ENCODE peak calls at places on chromosomes 4 and X, in four cellular contexts. One of them, this sample, is unnamed.

GRCh38 chr4:2251795-2252529 is 9.9 kb downstream of the MXD4 start:
- DNase-seq in AG08396: no peak
- DNase-seq in activated naive CD4-positive, alpha-beta T cell treated with Interleukin-2 at 50 U/mL for 16 hours: no peak
- DNase-seq in left cardiac atrium: peak; percentile 18
- DNase-seq in this sample: peak; percentile 35

GRCh38 chr4:168585168-168586091 is 88.6 kb downstream of the PALLD start:
- DNase-seq in activated naive CD4-positive, alpha-beta T cell treated with Interleukin-2 at 50 U/mL for 16 hours: no peak
- DNase-seq in left cardiac atrium: peak; percentile 87
- DNase-seq in AG08396: peak; percentile 76
- DNase-seq in this sample: peak; percentile 85

GRCh38 chrX:134908235-134908834 is 82.5 kb upstream of the SMIM10 start:
- DNase-seq in AG08396: no peak
- DNase-seq in left cardiac atrium: no peak
- DNase-seq in activated naive CD4-positive, alpha-beta T cell treated with Interleukin-2 at 50 U/mL for 16 hours: no peak
- DNase-seq in this sample: no peak

GRCh38 chr4:7326306-7326692 is 108.4 kb downstream of the PSAPL1 start:
- DNase-seq in AG08396: no peak
- DNase-seq in activated naive CD4-positive, alpha-beta T cell treated with Interleukin-2 at 50 U/mL for 16 hours: no peak
- DNase-seq in left cardiac atrium: no peak
- DNase-seq in this sample: peak; percentile 50

GRCh38 chr4:98630804-98631454 is 27.5 kb downstream of the TSPAN5 start:
- DNase-seq in AG08396: no peak
- DNase-seq in activated naive CD4-positive, alpha-beta T cell treated with Interleukin-2 at 50 U/mL for 16 hours: no peak
- DNase-seq in left cardiac atrium: no peak
- DNase-seq in this sample: no peak

GRCh38 chr4:37054670-37055069 is 189.9 kb upstream of the NWD2 start:
- DNase-seq in AG08396: no peak
- DNase-seq in activated naive CD4-positive, alpha-beta T cell treated with Interleukin-2 at 50 U/mL for 16 hours: no peak
- DNase-seq in left cardiac atrium: no peak
- DNase-seq in this sample: no peak

GRCh38 chr4:56465599-56466295 is 1.7 kb upstream of the SRP72 start:
- DNase-seq in activated naive CD4-positive, alpha-beta T cell treated with Interleukin-2 at 50 U/mL for 16 hours: no peak
- DNase-seq in AG08396: no peak
- DNase-seq in left cardiac atrium: no peak
- DNase-seq in this sample: no peak

GRCh38 chr4:73450398-73451004 is 14.5 kb downstream of the AFP start:
- DNase-seq in left cardiac atrium: peak; percentile 42
- DNase-seq in AG08396: peak; percentile 52
- DNase-seq in activated naive CD4-positive, alpha-beta T cell treated with Interleukin-2 at 50 U/mL for 16 hours: no peak
- DNase-seq in this sample: peak; percentile 87

GRCh38 chrX:140503230-140503585 is 1.7 kb downstream of the SOX3 start:
- DNase-seq in left cardiac atrium: no peak
- DNase-seq in activated naive CD4-positive, alpha-beta T cell treated with Interleukin-2 at 50 U/mL for 16 hours: no peak
- DNase-seq in AG08396: no peak
- DNase-seq in this sample: no peak

GRCh38 chr4:139175647-139176298 is 1.2 kb downstream of the ELF2 start:
- DNase-seq in activated naive CD4-positive, alpha-beta T cell treated with Interleukin-2 at 50 U/mL for 16 hours: no peak
- DNase-seq in left cardiac atrium: no peak
- DNase-seq in AG08396: no peak
- DNase-seq in this sample: no peak

GRCh38 chr4:185013715-185014114 is 4.6 kb upstream of the HELT start:
- DNase-seq in left cardiac atrium: no peak
- DNase-seq in AG08396: no peak
- DNase-seq in activated naive CD4-positive, alpha-beta T cell treated with Interleukin-2 at 50 U/mL for 16 hours: no peak
- DNase-seq in this sample: no peak

GRCh38 chr4:5398056-5398455 is 310.3 kb downstream of the EVC2 start:
- DNase-seq in AG08396: no peak
- DNase-seq in left cardiac atrium: no peak
- DNase-seq in activated naive CD4-positive, alpha-beta T cell treated with Interleukin-2 at 50 U/mL for 16 hours: no peak
- DNase-seq in this sample: no peak

GRCh38 chrX:30793075-30793766 is 95.8 kb downstream of the TAB3 start:
- DNase-seq in activated naive CD4-positive, alpha-beta T cell treated with Interleukin-2 at 50 U/mL for 16 hours: no peak
- DNase-seq in left cardiac atrium: no peak
- DNase-seq in AG08396: no peak
- DNase-seq in this sample: no peak

GRCh38 chrX:84046403-84046984 is 141.5 kb downstream of the RPS6KA6 start:
- DNase-seq in activated naive CD4-positive, alpha-beta T cell treated with Interleukin-2 at 50 U/mL for 16 hours: no peak
- DNase-seq in AG08396: peak; percentile 16
- DNase-seq in left cardiac atrium: no peak
- DNase-seq in this sample: no peak

This sample was measured in right cardiac atrium.